ENCODE peak calls at places on chromosomes 4 and X, in four cellular contexts. L, Q, C and A are unnamed samples.

GRCh38 chr4:107939307-107939706 is 8.0 kb downstream of the CYP2U1 start:
- DNase-seq in L (no peak), Q (no peak), C (no peak), A (no peak)

GRCh38 chrX:18351774-18352173 is 2.7 kb downstream of the SCML2 start:
- DNase-seq in L (no peak), Q (no peak), C (no peak), A (no peak)

GRCh38 chr4:3022651-3023050 is 51.7 kb downstream of the HTT-AS start:
- DNase-seq in L (no peak), Q (no peak), C (no peak), A (no peak)

GRCh38 chr4:88820723-88821368 is 123.2 kb upstream of the NAP1L5 start:
- DNase-seq in L (no peak), Q (no peak), C (no peak), A (no peak)

GRCh38 chr4:121183359-121183758 is 19.2 kb upstream of the TNIP3 start:
- DNase-seq in L (no peak), Q (no peak), C (no peak), A (no peak)

GRCh38 chr4:78464265-78464664 is 87.3 kb upstream of the ANXA3 start:
- DNase-seq in L (no peak), Q (no peak), C (no peak), A (no peak)

GRCh38 chrX:87661761-87662160 is 144.2 kb downstream of the KLHL4 start:
- DNase-seq in L (no peak), Q (no peak), C (no peak), A (no peak)

GRCh38 chr4:87555751-87556619 is 26.8 kb upstream of the SPARCL1 start:
- DNase-seq in L (peak), Q (no peak), C (peak), A (no peak)

GRCh38 chr4:24793219-24794005 is 2.0 kb upstream of the SOD3 start:
- DNase-seq in L (peak), Q (no peak), C (peak), A (no peak)

GRCh38 chrX:119989905-119990408 is 46.4 kb upstream of the NKAP start:
- DNase-seq in L (no peak), Q (no peak), C (no peak), A (no peak)